ENCODE peak calls at places on chromosomes 6 and 20, in four cellular contexts. K is lung, H is fibroblast of lung, Z is heart left ventricle. N is an unnamed sample.
A peak's percentile ranks its signal among the peaks of the same experiment; 100 is the strongest.

GRCh38 chr20:25508083-25508770 is 77.1 kb downstream of the NINL start:
- DNase-seq in K (no peak), H (peak; percentile 91), Z (no peak), N (peak; percentile 60)

GRCh38 chr20:59439243-59439642 is 138.8 kb downstream of the EDN3 start:
- DNase-seq in K (no peak), H (no peak), Z (no peak), N (no peak)

GRCh38 chr6:155939253-155939652 is 483.6 kb upstream of the NOX3 start:
- DNase-seq in K (no peak), H (no peak), Z (no peak), N (no peak)

GRCh38 chr20:57870597-57871236 is 160.9 kb upstream of the PMEPA1 start:
- DNase-seq in K (peak; percentile 24), H (no peak), Z (no peak), N (no peak)

GRCh38 chr6:56023829-56024228 is 148.4 kb upstream of the BMP5 start:
- DNase-seq in K (no peak), H (no peak), Z (no peak), N (no peak)

GRCh38 chr20:12358006-12358654 is 440.4 kb downstream of the BTBD3 start:
- DNase-seq in K (no peak), H (no peak), Z (no peak), N (no peak)

GRCh38 chr20:10978713-10979112 is 304.9 kb upstream of the JAG1 start:
- DNase-seq in K (no peak), H (no peak), Z (no peak), N (no peak)

GRCh38 chr6:106527111-106527510 is 102.2 kb downstream of the RTN4IP1 start:
- DNase-seq in K (no peak), H (no peak), Z (no peak), N (no peak)

GRCh38 chr6:100721256-100721655 is 159.9 kb downstream of the ASCC3 start:
- DNase-seq in K (no peak), H (peak; percentile 4), Z (no peak), N (no peak)

GRCh38 chr6:130675072-130675471 is 152.1 kb upstream of the SMLR1 start:
- DNase-seq in K (no peak), H (peak; percentile 78), Z (no peak), N (no peak)

GRCh38 chr6:109299695-109300564 is 82.3 kb downstream of the CD164 start:
- DNase-seq in K (no peak), H (no peak), Z (no peak), N (no peak)

GRCh38 chr6:148689168-148689567 is 57.7 kb upstream of the UST start:
- DNase-seq in K (no peak), H (no peak), Z (no peak), N (no peak)

GRCh38 chr6:111802720-111803119 is 70.5 kb downstream of the FYN start:
- DNase-seq in K (no peak), H (no peak), Z (no peak), N (no peak)

GRCh38 chr20:51531141-51531710 is 11.3 kb downstream of the NFATC2 start:
- DNase-seq in K (no peak), H (no peak), Z (no peak), N (no peak)

GRCh38 chr6:135182120-135182992 is 1.2 kb downstream of the MYB start:
- DNase-seq in K (no peak), H (peak; percentile 6), Z (peak; percentile 63), N (peak; percentile 60)

GRCh38 chr20:58645277-58645968 is 5.7 kb upstream of the STX16 start:
- DNase-seq in K (no peak), H (no peak), Z (no peak), N (no peak)

GRCh38 chr6:22666021-22666420 is 96.7 kb downstream of the HDGFL1 start:
- DNase-seq in K (no peak), H (no peak), Z (no peak), N (no peak)
- H3K9me3 ChIP-seq in K (no peaks in the 10 kb centered on the region), H (no peaks in the 10 kb centered on the region), Z (no peaks in the 10 kb centered on the region), N (no peaks in the 10 kb centered on the region)

DNA sequence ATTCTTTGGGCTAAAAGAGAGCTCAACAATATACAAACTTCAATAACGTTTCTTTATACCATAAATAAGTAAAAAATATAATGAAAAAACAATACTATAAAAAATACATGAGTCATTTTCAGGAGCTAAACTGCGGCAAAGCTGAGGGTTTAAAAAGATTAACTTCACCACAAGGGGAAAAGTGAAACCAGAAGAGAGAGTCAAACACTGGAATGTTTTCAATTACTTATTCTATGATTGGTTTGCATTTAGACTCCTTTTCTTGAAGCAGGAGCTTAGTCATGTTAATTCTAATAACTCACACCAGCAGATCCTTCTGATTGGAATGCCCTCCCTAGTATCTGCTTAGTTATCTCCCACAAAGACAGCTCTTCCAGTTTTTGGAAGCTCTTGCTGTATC is 627.3 kb downstream of the UTRN start:
- DNase-seq in K (no peak), H (peak; percentile 74), Z (no peak), N (no peak)
- H3K27ac ChIP-seq in K (no peak overlapping the region), H (peak overlapping the region; percentile 51), Z (no peak overlapping the region), N (no peak overlapping the region)

GRCh38 chr20:29299811-29300578 is 1957.5 kb upstream of the DEFB115 start:
- DNase-seq in K (no peak), H (no peak), Z (peak; percentile 59), N (no peak)

GRCh38 chr20:29300579-29301551 is 1956.6 kb upstream of the DEFB115 start:
- DNase-seq in K (no peak), H (no peak), Z (peak; percentile 59), N (no peak)

GRCh38 chr20:29301624-29302259 is 1955.7 kb upstream of the DEFB115 start:
- DNase-seq in K (no peak), H (no peak), Z (peak; percentile 55), N (no peak)

GRCh38 chr20:29298759-29299613 is 1958.5 kb upstream of the DEFB115 start:
- DNase-seq in K (no peak), H (peak; percentile 16), Z (no peak), N (no peak)

DNA sequence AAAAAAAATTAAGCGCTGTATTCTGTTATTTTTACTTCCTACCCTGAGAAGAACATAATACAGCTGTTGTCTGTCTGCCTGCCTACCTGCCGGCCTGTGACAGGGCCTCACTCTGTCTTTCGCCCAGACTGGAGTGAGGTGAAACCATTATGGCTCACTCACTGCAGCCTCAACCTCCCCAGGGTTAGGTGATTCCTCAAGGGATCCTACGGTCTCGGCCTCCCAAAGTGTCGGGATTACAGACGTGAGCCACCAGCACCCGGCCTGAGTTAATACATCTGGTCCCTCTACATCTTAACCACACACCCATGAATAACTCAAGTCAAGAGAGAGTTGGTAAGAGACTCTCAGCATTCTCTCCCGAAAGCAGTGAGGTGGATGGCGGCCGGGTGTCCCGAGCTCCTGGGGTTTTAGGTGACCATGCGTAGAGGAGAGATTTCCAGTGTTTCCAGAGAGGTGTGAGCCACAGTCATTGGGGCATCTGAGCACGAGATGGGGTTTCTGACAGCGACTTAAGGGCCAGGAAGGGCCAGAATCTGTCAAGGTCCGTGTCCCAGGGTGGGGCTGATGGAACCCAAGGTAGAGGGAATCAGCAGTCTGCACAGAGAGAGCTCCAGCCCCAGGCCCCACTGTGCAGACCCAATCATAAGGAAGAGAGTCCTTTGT is 1954.4 kb upstream of the DEFB115 start:
- DNase-seq in K (no peak), H (no peak), Z (no peak), N (no peak)
- H3K9me3 ChIP-seq in K (peaks cover 38% of the 10 kb centered on the region), H (no peaks in the 10 kb centered on the region), Z (no peaks in the 10 kb centered on the region), N (no peaks in the 10 kb centered on the region)

GRCh38 chr6:116570856-116571682 is at the start of gene RWDD1:
- DNase-seq in K (peak; percentile 99), H (peak; percentile 100), Z (peak; percentile 100), N (peak; percentile 98)
- H3K27ac ChIP-seq in K (peak within 1 kb of the TSS; percentile 94), H (peak within 1 kb of the TSS; percentile 87), Z (peak within 1 kb of the TSS; percentile 85), N (peak within 1 kb of the TSS; percentile 89)

GRCh38 chr6:166578536-166579233 is 7.8 kb downstream of the RAMACL start:
- DNase-seq in K (no peak), H (no peak), Z (no peak), N (no peak)
- H3K9me3 ChIP-seq in K (no peaks in the 10 kb centered on the region), H (no peaks in the 10 kb centered on the region), Z (no peaks in the 10 kb centered on the region), N (no peaks in the 10 kb centered on the region)

GRCh38 chr6:147108256-147108910 is 95.8 kb upstream of the STXBP5 start:
- DNase-seq in K (no peak), H (no peak), Z (no peak), N (no peak)
- H3K27ac ChIP-seq in K (no peak overlapping the region), H (no peak overlapping the region), Z (no peak overlapping the region), N (no peak overlapping the region)

DNA sequence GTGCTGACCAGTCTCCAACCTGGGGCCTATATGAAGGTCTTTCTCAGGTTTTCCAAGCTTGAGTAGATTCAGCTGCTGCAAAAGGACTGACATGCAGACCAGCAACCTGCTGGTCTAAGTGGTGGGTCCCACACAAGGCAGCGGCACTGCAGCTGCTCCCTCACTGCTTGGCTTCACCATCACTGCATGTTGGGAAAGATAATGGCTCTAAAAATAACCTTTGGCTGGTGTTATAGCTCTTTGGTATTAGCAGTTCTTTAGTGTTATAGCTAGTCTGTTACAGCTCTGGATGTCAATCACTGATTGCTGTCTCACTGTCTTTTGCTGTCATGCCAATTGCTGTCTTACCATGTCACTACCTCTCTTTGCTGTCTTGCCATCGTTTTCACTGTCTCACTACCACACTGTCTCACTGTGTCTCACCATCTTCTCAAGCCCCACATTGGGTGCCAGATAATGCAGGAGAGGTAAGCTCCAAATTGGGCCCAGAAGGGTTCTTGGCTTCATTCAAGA is 726.4 kb downstream of the TENT5A start:
- DNase-seq in K (no peak), H (no peak), Z (no peak), N (no peak)
- H3K9me3 ChIP-seq in K (peaks cover 4% of the 10 kb centered on the region), H (no peaks in the 10 kb centered on the region), Z (no peaks in the 10 kb centered on the region), N (no peaks in the 10 kb centered on the region)

N was measured in colonic mucosa.